ENCODE peak calls at places on chromosomes 5 and 9, in seven cellular contexts. B is astrocyte; T is activated naive CD4-positive, alpha-beta T cell treated with Interleukin-2 at 50 U/mL for 16 hours; V is H54; Q is heart right ventricle; Z is activated B cell treated with CpG ODN at 0.5 μM for 24 hours; A is testis. N is an unnamed sample.

GRCh38 chr5:1725641-1726468 is 73.8 kb downstream of the MRPL36 start:
- DNase-seq in B (no peak), T (no peak), V (no peak), Q (no peak), Z (no peak), A (peak; percentile 24), N (no peak)

GRCh38 chr5:168268949-168269943 is 22.2 kb upstream of the WWC1 start:
- DNase-seq in B (peak; percentile 72), T (peak; percentile 72), V (peak; percentile 80), Q (peak; percentile 82), Z (peak; percentile 55), A (peak; percentile 90), N (peak; percentile 82)

GRCh38 chr5:100841358-100842076 is 61.6 kb downstream of the ST8SIA4 start:
- DNase-seq in B (peak; percentile 44), T (no peak), V (no peak), Q (no peak), Z (no peak), A (no peak), N (peak; percentile 90)

GRCh38 chr9:137129456-137130175 is 9.3 kb upstream of the GRIN1 start:
- DNase-seq in B (peak; percentile 89), T (peak; percentile 92), V (peak; percentile 100), Q (peak; percentile 90), Z (peak; percentile 88), A (peak; percentile 93), N (peak; percentile 96)

GRCh38 chr9:15480028-15480427 is 30.7 kb downstream of the PSIP1 start:
- DNase-seq in B (no peak), T (no peak), V (no peak), Q (no peak), Z (no peak), A (no peak), N (no peak)

GRCh38 chr9:32603914-32604852 is 31.2 kb upstream of the NDUFB6 start:
- DNase-seq in B (peak; percentile 80), T (no peak), V (peak; percentile 49), Q (no peak), Z (no peak), A (peak; percentile 21), N (peak; percentile 29)

GRCh38 chr5:40683351-40683750 is 3.6 kb downstream of the PTGER4 start:
- DNase-seq in B (no peak), T (no peak), V (no peak), Q (no peak), Z (no peak), A (no peak), N (peak; percentile 31)

GRCh38 chr9:127897194-127897692 is 2.2 kb downstream of the ST6GALNAC6 start:
- DNase-seq in B (peak; percentile 52), T (peak; percentile 26), V (no peak), Q (peak; percentile 85), Z (no peak), A (peak; percentile 95), N (peak; percentile 79)

GRCh38 chr5:126519637-126520592 is 75.1 kb downstream of the ALDH7A1 start:
- DNase-seq in B (no peak), T (no peak), V (no peak), Q (no peak), Z (no peak), A (peak; percentile 58), N (no peak)

GRCh38 chr5:90709323-90710148 is 150.9 kb downstream of the ADGRV1 start:
- DNase-seq in B (peak; percentile 59), T (no peak), V (peak; percentile 6), Q (no peak), Z (no peak), A (peak; percentile 60), N (peak; percentile 57)

GRCh38 chr5:756171-756570 is 28.4 kb downstream of the ZDHHC11B start:
- DNase-seq in B (no peak), T (no peak), V (no peak), Q (peak; percentile 35), Z (no peak), A (no peak), N (no peak)

GRCh38 chr5:84564311-84564710 is 179.6 kb upstream of the EDIL3 start:
- DNase-seq in B (peak; percentile 57), T (no peak), V (no peak), Q (no peak), Z (no peak), A (no peak), N (no peak)

GRCh38 chr5:53730938-53731337 is 170.5 kb downstream of the NDUFS4 start:
- DNase-seq in B (no peak), T (no peak), V (no peak), Q (no peak), Z (no peak), A (no peak), N (peak; percentile 97)

GRCh38 chr5:131375351-131375750 is 111.5 kb downstream of the CDC42SE2 start:
- DNase-seq in B (no peak), T (no peak), V (no peak), Q (no peak), Z (no peak), A (no peak), N (no peak)

GRCh38 chr9:9747787-9748186 is 865.0 kb downstream of the PTPRD start:
- DNase-seq in B (peak; percentile 43), T (no peak), V (peak; percentile 3), Q (no peak), Z (no peak), A (no peak), N (peak; percentile 0)

GRCh38 chr5:95910521-95910920 is 51.1 kb downstream of the ELL2 start:
- DNase-seq in B (no peak), T (no peak), V (no peak), Q (no peak), Z (no peak), A (no peak), N (no peak)

GRCh38 chr9:97564291-97565175 is 63.1 kb downstream of the TMOD1 start:
- DNase-seq in B (peak; percentile 52), T (no peak), V (peak; percentile 95), Q (no peak), Z (no peak), A (no peak), N (peak; percentile 84)

GRCh38 chr9:91807640-91808246 is 142.3 kb downstream of the ROR2 start:
- DNase-seq in B (no peak), T (no peak), V (no peak), Q (no peak), Z (no peak), A (no peak), N (no peak)

GRCh38 chr9:10858817-10859216 is 246.0 kb upstream of the PTPRD start:
- DNase-seq in B (no peak), T (no peak), V (no peak), Q (no peak), Z (no peak), A (no peak), N (no peak)

GRCh38 chr9:81984911-81985310 is 3.7 kb upstream of the SPATA31D1 start:
- DNase-seq in B (peak; percentile 33), T (no peak), V (no peak), Q (no peak), Z (no peak), A (no peak), N (no peak)

GRCh38 chr5:3606121-3606831 is 10.6 kb downstream of the IRX1 start:
- DNase-seq in B (no peak), T (no peak), V (no peak), Q (no peak), Z (no peak), A (no peak), N (no peak)